ENCODE peak calls at places on chromosomes 5 and 9, in four cellular contexts. One of them, this sample, is unnamed.
A peak's percentile ranks its signal among the peaks of the same experiment; 100 is the strongest.

GRCh38 chr5:125286266-125286665 is 539.8 kb upstream of the ZNF608 start:
- DNase-seq in NCI-H345: no peak
- DNase-seq in EL: no peak
- DNase-seq in NCI-H1092: no peak
- DNase-seq in this sample: no peak

GRCh38 chr5:66207800-66208561 is 63.9 kb downstream of the SREK1 start:
- DNase-seq in EL: no peak
- DNase-seq in NCI-H1092: no peak
- DNase-seq in NCI-H345: no peak
- DNase-seq in this sample: no peak

GRCh38 chr5:132714456-132715307 is 22.7 kb downstream of the KIF3A start:
- DNase-seq in EL: no peak
- DNase-seq in NCI-H345: no peak
- DNase-seq in NCI-H1092: no peak
- DNase-seq in this sample: no peak

GRCh38 chr9:17839744-17840143 is 260.9 kb downstream of the SH3GL2 start:
- DNase-seq in NCI-H345: peak; percentile 58
- DNase-seq in EL: no peak
- DNase-seq in NCI-H1092: no peak
- DNase-seq in this sample: no peak

GRCh38 chr5:9104576-9105339 is 441.1 kb downstream of the SEMA5A start:
- DNase-seq in NCI-H1092: no peak
- DNase-seq in EL: peak; percentile 43
- DNase-seq in NCI-H345: no peak
- DNase-seq in this sample: no peak

GRCh38 chr9:124011460-124012301 is at the start of gene LHX2:
- DNase-seq in NCI-H1092: peak; percentile 98
- DNase-seq in NCI-H345: peak; percentile 86
- DNase-seq in EL: peak; percentile 89
- DNase-seq in this sample: peak; percentile 39

GRCh38 chr5:6218517-6218916 is 159.8 kb downstream of the MED10 start:
- DNase-seq in NCI-H345: no peak
- DNase-seq in NCI-H1092: no peak
- DNase-seq in EL: no peak
- DNase-seq in this sample: no peak

GRCh38 chr5:149422429-149423286 is 43.6 kb upstream of the IL17B start:
- DNase-seq in NCI-H345: no peak
- DNase-seq in NCI-H1092: no peak
- DNase-seq in EL: peak; percentile 73
- DNase-seq in this sample: peak; percentile 41

GRCh38 chr9:136003356-136004218 is 42.4 kb upstream of the UBAC1 start:
- DNase-seq in EL: no peak
- DNase-seq in NCI-H345: no peak
- DNase-seq in NCI-H1092: no peak
- DNase-seq in this sample: no peak

GRCh38 chr5:123066016-123066415 is 23.0 kb upstream of the PRDM6 start:
- DNase-seq in EL: no peak
- DNase-seq in NCI-H345: no peak
- DNase-seq in NCI-H1092: no peak
- DNase-seq in this sample: no peak

GRCh38 chr5:115419794-115420585 is 123.5 kb upstream of the CCDC112 start:
- DNase-seq in NCI-H345: no peak
- DNase-seq in EL: peak; percentile 93
- DNase-seq in NCI-H1092: no peak
- DNase-seq in this sample: no peak

GRCh38 chr9:106677815-106678214 is 185.2 kb upstream of the ZNF462 start:
- DNase-seq in NCI-H1092: no peak
- DNase-seq in EL: no peak
- DNase-seq in NCI-H345: no peak
- DNase-seq in this sample: no peak

GRCh38 chr5:64210866-64211265 is 45.2 kb downstream of the RNF180 start:
- DNase-seq in NCI-H345: no peak
- DNase-seq in NCI-H1092: no peak
- DNase-seq in EL: peak; percentile 92
- DNase-seq in this sample: no peak

GRCh38 chr5:171435908-171436307 is 16.5 kb downstream of the FGF18 start:
- DNase-seq in EL: no peak
- DNase-seq in NCI-H345: no peak
- DNase-seq in NCI-H1092: no peak
- DNase-seq in this sample: no peak

GRCh38 chr9:80158150-80158549 is 586.4 kb downstream of the TLE4 start:
- DNase-seq in NCI-H345: no peak
- DNase-seq in EL: no peak
- DNase-seq in NCI-H1092: no peak
- DNase-seq in this sample: no peak

GRCh38 chr5:152188219-152188618 is 216.9 kb downstream of the NMUR2 start:
- DNase-seq in EL: no peak
- DNase-seq in NCI-H1092: no peak
- DNase-seq in NCI-H345: no peak
- DNase-seq in this sample: no peak

GRCh38 chr9:137321726-137322361 is 19.8 kb upstream of the NRARP start:
- DNase-seq in EL: no peak
- DNase-seq in NCI-H345: no peak
- DNase-seq in NCI-H1092: no peak
- DNase-seq in this sample: no peak

GRCh38 chr9:126986506-126986951 is 71.9 kb downstream of the RALGPS1 start:
- DNase-seq in NCI-H1092: no peak
- DNase-seq in NCI-H345: no peak
- DNase-seq in EL: no peak
- DNase-seq in this sample: no peak